ENCODE peak calls at places on chromosome 1, in seven cellular contexts. O, E, B, I, L, N and V are unnamed samples.
A peak's percentile ranks its signal among the peaks of the same experiment; 100 is the strongest.

GRCh38 chr1:1371354-1371740 is 3.7 kb downstream of the AURKAIP1 start:
- DNase-seq in O (no peak), E (no peak), B (no peak), I (no peak), L (no peak), N (no peak), V (no peak)

GRCh38 chr1:25682059-25682601 is 65.5 kb downstream of the MAN1C1 start:
- DNase-seq in O (no peak), E (no peak), B (no peak), I (no peak), L (no peak), N (no peak), V (no peak)

GRCh38 chr1:7420098-7420445 is 351.0 kb upstream of the VAMP3 start:
- DNase-seq in O (no peak), E (peak; percentile 12), B (no peak), I (no peak), L (no peak), N (no peak), V (no peak)

GRCh38 chr1:214864896-214865688 is 217.4 kb upstream of the KCNK2 start:
- DNase-seq in O (peak; percentile 87), E (no peak), B (no peak), I (peak; percentile 60), L (peak; percentile 15), N (no peak), V (no peak)

GRCh38 chr1:64823691-64824476 is 79.0 kb downstream of the RAVER2 start:
- DNase-seq in O (peak; percentile 81), E (peak; percentile 56), B (peak; percentile 67), I (peak; percentile 75), L (peak; percentile 53), N (peak; percentile 70), V (peak; percentile 84)

GRCh38 chr1:47587891-47588582 is 150.2 kb downstream of the FOXD2 start:
- DNase-seq in O (no peak), E (peak; percentile 25), B (no peak), I (peak; percentile 36), L (no peak), N (peak; percentile 43), V (peak; percentile 42)

GRCh38 chr1:214862421-214862820 is 220.1 kb upstream of the KCNK2 start:
- DNase-seq in O (peak; percentile 74), E (no peak), B (no peak), I (no peak), L (no peak), N (no peak), V (no peak)

GRCh38 chr1:211259596-211260126 is 495 bp downstream of the RCOR3 start:
- DNase-seq in O (no peak), E (no peak), B (no peak), I (no peak), L (no peak), N (no peak), V (no peak)

GRCh38 chr1:209733409-209734192 is 22.3 kb upstream of the TRAF3IP3 start:
- DNase-seq in O (no peak), E (no peak), B (no peak), I (no peak), L (no peak), N (no peak), V (no peak)

GRCh38 chr1:236502972-236503639 is 20.7 kb upstream of the LGALS8 start:
- DNase-seq in O (peak; percentile 78), E (peak; percentile 78), B (peak; percentile 57), I (peak; percentile 78), L (peak; percentile 81), N (peak; percentile 76), V (peak; percentile 91)

GRCh38 chr1:31181515-31182343 is 58.0 kb downstream of the NKAIN1 start:
- DNase-seq in O (no peak), E (peak; percentile 82), B (no peak), I (peak; percentile 37), L (peak; percentile 37), N (peak; percentile 88), V (peak; percentile 55)

GRCh38 chr1:31413405-31414005 is 492 bp downstream of the SERINC2 start:
- DNase-seq in O (no peak), E (no peak), B (peak; percentile 43), I (peak; percentile 59), L (peak; percentile 38), N (peak; percentile 74), V (peak; percentile 51)

GRCh38 chr1:180842052-180842451 is 70.6 kb upstream of the KIAA1614 start:
- DNase-seq in O (peak; percentile 85), E (no peak), B (no peak), I (peak; percentile 18), L (no peak), N (no peak), V (peak; percentile 51)

GRCh38 chr1:84665703-84666317 is 24.5 kb downstream of the SSX2IP start:
- DNase-seq in O (peak; percentile 60), E (no peak), B (no peak), I (no peak), L (no peak), N (no peak), V (no peak)

GRCh38 chr1:206696812-206697585 is 12.3 kb downstream of the MAPKAPK2 start:
- DNase-seq in O (no peak), E (no peak), B (no peak), I (no peak), L (no peak), N (no peak), V (no peak)

GRCh38 chr1:192732787-192733186 is 76.1 kb upstream of the RGS2 start:
- DNase-seq in O (no peak), E (no peak), B (no peak), I (no peak), L (no peak), N (no peak), V (peak; percentile 57)

GRCh38 chr1:152876827-152877226 is 1.3 kb upstream of the SMCP start:
- DNase-seq in O (no peak), E (no peak), B (no peak), I (no peak), L (no peak), N (no peak), V (no peak)

GRCh38 chr1:181179980-181180964 is 91.8 kb downstream of the IER5 start:
- DNase-seq in O (peak; percentile 84), E (peak; percentile 76), B (peak; percentile 31), I (peak; percentile 48), L (no peak), N (peak; percentile 60), V (peak; percentile 90)

GRCh38 chr1:179082308-179083030 is 599 bp downstream of the TOR3A start:
- DNase-seq in O (no peak), E (peak; percentile 63), B (peak; percentile 33), I (peak; percentile 42), L (peak; percentile 4), N (peak; percentile 69), V (no peak)

GRCh38 chr1:150805899-150806298 is 2.2 kb downstream of the CTSK start:
- DNase-seq in O (no peak), E (no peak), B (no peak), I (no peak), L (no peak), N (no peak), V (no peak)

GRCh38 chr1:170414989-170415733 is 116.8 kb upstream of the GORAB start:
- DNase-seq in O (peak; percentile 64), E (no peak), B (no peak), I (no peak), L (no peak), N (no peak), V (no peak)

GRCh38 chr1:86666368-86666767 is 38.0 kb upstream of the SH3GLB1 start:
- DNase-seq in O (no peak), E (no peak), B (no peak), I (no peak), L (no peak), N (no peak), V (no peak)
- H3K27ac ChIP-seq in O (no peak overlapping the region), E (no peak overlapping the region), B (no peak overlapping the region), I (no peak overlapping the region), L (no peak overlapping the region), N (no peak overlapping the region), V (no peak overlapping the region)

DNA sequence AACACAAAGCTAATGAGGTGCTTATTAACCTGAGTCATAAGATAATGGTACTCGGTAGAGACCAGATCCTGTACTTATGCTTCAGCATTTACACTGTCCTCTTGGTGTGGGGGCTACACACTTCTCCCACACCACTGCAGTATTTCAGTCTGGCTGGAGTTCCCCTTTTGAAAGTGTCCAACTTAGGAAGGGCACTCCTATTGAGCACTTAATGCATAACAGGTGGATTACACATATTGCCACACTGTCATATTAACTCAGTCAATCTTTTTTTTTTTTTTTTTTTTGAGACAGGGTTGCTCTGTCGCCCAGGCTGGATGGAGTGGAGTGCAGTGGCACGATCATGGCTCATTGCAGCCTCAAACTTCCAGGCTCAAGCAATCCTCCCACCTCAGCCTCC is 1.5 kb downstream of the GPATCH4 start:
- DNase-seq in O (no peak), E (no peak), B (no peak), I (peak; percentile 50), L (no peak), N (no peak), V (no peak)
- H3K4me2 ChIP-seq in O (no peak overlapping the region), E (no peak overlapping the region), B (no peak overlapping the region), I (no peak overlapping the region), L (no peak overlapping the region), N (peak overlapping the region; percentile 55), V (no peak overlapping the region)

GRCh38 chr1:89459081-89459480 is 65.5 kb upstream of the LRRC8B start:
- DNase-seq in O (no peak), E (no peak), B (no peak), I (no peak), L (peak; percentile 61), N (no peak), V (no peak)

GRCh38 chr1:89457046-89457445 is 67.6 kb upstream of the LRRC8B start:
- DNase-seq in O (no peak), E (peak; percentile 57), B (no peak), I (no peak), L (no peak), N (no peak), V (peak; percentile 29)

GRCh38 chr1:89451011-89451410 is 73.6 kb upstream of the LRRC8B start:
- DNase-seq in O (peak; percentile 11), E (no peak), B (no peak), I (peak; percentile 19), L (no peak), N (no peak), V (no peak)

GRCh38 chr1:89453123-89453972 is 71.3 kb upstream of the LRRC8B start:
- DNase-seq in O (no peak), E (no peak), B (no peak), I (no peak), L (no peak), N (no peak), V (no peak)

GRCh38 chr1:89454845-89455521 is 69.6 kb upstream of the LRRC8B start:
- DNase-seq in O (peak; percentile 44), E (no peak), B (peak; percentile 36), I (peak; percentile 58), L (peak; percentile 52), N (peak; percentile 52), V (peak; percentile 60)
- H4K8ac ChIP-seq in O (no peak overlapping the region), E (no peak overlapping the region), B (no peak overlapping the region), I (no peak overlapping the region), L (no peak overlapping the region), N (no peak overlapping the region), V (no peak overlapping the region)

GRCh38 chr1:227560814-227561213 is 2.5 kb upstream of the ZNF678 start:
- DNase-seq in O (no peak), E (no peak), B (no peak), I (no peak), L (no peak), N (no peak), V (no peak)

GRCh38 chr1:227563319-227564201 is at the start of gene ZNF678:
- DNase-seq in O (peak; percentile 94), E (peak; percentile 94), B (peak; percentile 85), I (peak; percentile 97), L (peak; percentile 93), N (peak; percentile 91), V (peak; percentile 98)

GRCh38 chr1:227562037-227562436 is 1.3 kb upstream of the ZNF678 start:
- DNase-seq in O (no peak), E (no peak), B (no peak), I (no peak), L (no peak), N (no peak), V (no peak)

GRCh38 chr1:227561303-227561702 is 2.1 kb upstream of the ZNF678 start:
- DNase-seq in O (no peak), E (no peak), B (no peak), I (no peak), L (no peak), N (no peak), V (no peak)

GRCh38 chr1:227562923-227563318 is 435 bp upstream of the ZNF678 start:
- DNase-seq in O (no peak), E (no peak), B (no peak), I (no peak), L (no peak), N (no peak), V (no peak)
- H3K27ac ChIP-seq in O (no peak overlapping the region), E (no peak overlapping the region), B (peak overlapping the region; percentile 45), I (no peak overlapping the region), L (no peak overlapping the region), N (no peak overlapping the region), V (peak overlapping the region; percentile 11)